ENCODE peak calls at places on chromosome 7, in seven cellular contexts. Z, U, J, O, I, P and E are unnamed samples.

GRCh38 chr7:7609330-7609729 is 31.2 kb upstream of the UMAD1 start:
- DNase-seq in I (no peak), Z (no peak), P (no peak), J (no peak), U (no peak), O (no peak), E (no peak)

GRCh38 chr7:122092964-122093797 is 50.9 kb downstream of the AASS start:
- DNase-seq in O (peak), J (peak), U (peak), P (peak), I (peak), Z (peak), E (peak)

GRCh38 chr7:122528879-122529481 is 169.9 kb downstream of the RNF133 start:
- DNase-seq in J (no peak), U (no peak), Z (no peak), P (peak), I (peak), O (peak), E (peak)

GRCh38 chr7:101235050-101235449 is 2.6 kb downstream of the CLDN15 start:
- DNase-seq in P (no peak), Z (no peak), O (no peak), U (no peak), I (no peak), J (no peak), E (no peak)

GRCh38 chr7:139937685-139938084 is 108.6 kb downstream of the TBXAS1 start:
- DNase-seq in P (no peak), Z (peak), I (no peak), J (no peak), U (peak), O (no peak), E (no peak)

GRCh38 chr7:50353894-50354595 is 49.5 kb downstream of the IKZF1 start:
- DNase-seq in O (no peak), U (no peak), I (no peak), J (no peak), P (no peak), Z (no peak), E (no peak)

GRCh38 chr7:17463511-17464085 is 165.1 kb downstream of the AHR start:
- DNase-seq in U (no peak), P (no peak), J (no peak), O (no peak), I (no peak), Z (no peak), E (no peak)

GRCh38 chr7:143042159-143042820 is 9.9 kb upstream of the OR6V1 start:
- DNase-seq in P (no peak), J (no peak), O (no peak), U (no peak), I (no peak), Z (no peak), E (no peak)

GRCh38 chr7:6232534-6232933 is 39.9 kb downstream of the CYTH3 start:
- DNase-seq in I (no peak), Z (peak), O (no peak), J (no peak), U (peak), P (no peak), E (no peak)

GRCh38 chr7:7221602-7222038 is 39.3 kb downstream of the C1GALT1 start:
- DNase-seq in U (no peak), J (no peak), P (peak), Z (no peak), I (peak), O (peak), E (no peak)

GRCh38 chr7:5422324-5423271 is 1.0 kb downstream of the TNRC18 start:
- DNase-seq in J (no peak), P (no peak), U (peak), Z (no peak), I (no peak), O (no peak), E (peak)

GRCh38 chr7:102317231-102318059 is 30.8 kb downstream of the SH2B2 start:
- DNase-seq in O (no peak), U (no peak), Z (peak), I (no peak), P (no peak), J (no peak), E (no peak)

GRCh38 chr7:44646176-44646920 is 39.9 kb downstream of the OGDH start:
- DNase-seq in P (no peak), I (no peak), O (no peak), J (no peak), Z (no peak), U (no peak), E (no peak)

DNA sequence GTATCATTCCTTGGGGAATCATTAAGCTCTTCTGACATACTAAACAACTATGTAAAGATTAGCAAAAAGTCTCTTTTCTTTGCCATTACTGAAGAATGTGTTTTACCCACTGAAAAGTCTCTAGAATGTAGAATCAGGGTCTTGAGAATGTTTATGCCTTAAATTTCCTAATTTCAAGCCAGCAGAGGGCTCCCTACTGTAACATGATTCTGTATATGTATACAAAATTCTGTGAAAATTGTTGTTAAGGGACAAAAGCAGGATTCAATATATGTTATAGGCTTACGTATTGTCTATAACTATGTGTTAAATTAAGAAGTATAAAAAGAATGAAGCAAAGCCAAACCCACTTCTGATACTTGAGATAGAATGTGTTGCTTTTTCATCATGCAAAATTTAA is 296.9 kb upstream of the DGKB start:
- DNase-seq in U (no peak), J (no peak), P (no peak), O (no peak), I (peak), Z (no peak), E (no peak)
- TF ChIP-seq CTCF in U (no peak), J (no peak), P (peak), O (peak), I (peak), Z (no peak), E (no peak)

DNA sequence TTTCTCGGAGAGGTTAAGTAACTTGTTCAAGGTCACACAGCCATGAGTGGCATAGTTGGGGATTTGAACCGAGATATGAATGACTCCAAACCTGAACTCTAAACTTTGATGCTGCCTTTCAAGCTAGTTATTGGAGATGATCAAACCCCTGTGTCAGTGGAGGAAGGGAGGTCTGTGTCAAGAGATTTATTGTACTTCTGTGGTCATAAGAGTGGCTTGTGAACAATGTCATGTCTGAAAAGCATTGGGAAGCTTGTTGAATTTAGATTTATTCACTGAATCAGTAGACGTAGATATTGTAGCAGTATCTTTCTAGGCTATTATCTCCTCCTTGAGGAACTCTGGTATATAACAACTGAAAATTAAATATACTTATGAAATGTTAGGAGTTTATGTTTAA is 27.3 kb downstream of the SNX10 start:
- DNase-seq in O (no peak), P (no peak), J (no peak), U (no peak), Z (no peak), I (no peak), E (no peak)
- TF ChIP-seq CTCF in O (no peak), P (no peak), J (no peak), U (no peak), Z (no peak), I (no peak), E (no peak)

DNA sequence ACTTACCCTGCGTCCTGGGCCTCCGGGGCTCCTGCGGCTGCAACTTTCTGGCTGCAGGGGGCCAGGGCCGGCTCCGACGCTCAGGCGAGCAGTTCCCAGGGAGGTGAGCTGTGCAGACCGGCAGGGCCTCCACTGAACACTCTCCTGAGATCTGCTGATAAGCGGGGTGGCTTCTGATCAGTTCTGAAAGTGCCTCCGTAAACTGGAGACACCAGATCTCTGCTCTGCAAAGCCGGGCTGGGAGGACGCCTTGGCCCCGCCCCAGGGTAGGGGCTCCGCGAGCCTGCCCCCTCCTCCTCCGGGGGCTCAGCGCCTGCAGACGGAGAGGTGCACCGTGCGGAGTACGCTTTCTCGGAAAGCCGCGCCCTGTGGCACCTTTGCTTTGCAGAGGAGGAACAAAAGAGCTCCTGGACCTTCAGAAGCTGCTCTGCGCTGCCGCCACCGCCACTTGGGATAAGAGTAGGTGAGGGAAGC is 141.3 kb upstream of the VKORC1L1 start:
- DNase-seq in Z (no peak), P (no peak), J (no peak), U (peak), O (no peak), I (no peak), E (peak)
- TF ChIP-seq CTCF in Z (no peak), P (peak), J (no peak), U (no peak), O (no peak), I (peak), E (no peak)

GRCh38 chr7:91263359-91264082 is 712 bp upstream of the FZD1 start:
- DNase-seq in J (no peak), Z (peak), U (peak), O (no peak), P (no peak), I (no peak), E (peak)
- TF ChIP-seq CTCF in J (no peak), Z (no peak), U (no peak), O (no peak), P (no peak), I (no peak), E (no peak)